ENCODE peak calls at places on chromosome 14, in eight cellular contexts. P is fibroblast of lung, L is mucosa of descending colon, Y is SK-N-SH, O is tibial artery, C is spleen, I is PC-9, F is iPS DF 6.9. U is an unnamed sample. For H3K36me3, the result is how much of the 10 kb centered on the place peaks cover.

GRCh38 chr14:73418227-73418626 is 40.1 kb downstream of the NUMB start:
- DNase-seq in Y (no peak), P (no peak), C (no peak), I (no peak), L (no peak), O (no peak), F (no peak), U (no peak)

GRCh38 chr14:73879027-73879426 is 7.6 kb upstream of the ZNF410 start:
- DNase-seq in I (no peak), L (no peak), C (no peak), F (no peak), O (no peak), P (peak), Y (no peak), U (no peak)

GRCh38 chr14:37669242-37669641 is 73.8 kb downstream of the TTC6 start:
- DNase-seq in O (no peak), Y (no peak), P (no peak), F (no peak), L (no peak), C (no peak), I (no peak), U (no peak)

GRCh38 chr14:29805415-29806123 is 122.1 kb downstream of the PRKD1 start:
- DNase-seq in Y (no peak), P (peak), C (no peak), I (peak), F (no peak), L (no peak), O (peak), U (no peak)

GRCh38 chr14:91509083-91509877 is 830 bp downstream of the PPP4R3A start:
- DNase-seq in Y (peak), F (no peak), L (peak), C (peak), I (peak), O (no peak), P (no peak), U (peak)

GRCh38 chr14:32669416-32669815 is 269.3 kb upstream of the NPAS3 start:
- DNase-seq in L (no peak), O (no peak), P (no peak), Y (no peak), I (no peak), F (no peak), C (no peak), U (no peak)

GRCh38 chr14:73723799-73724621 is 9.8 kb upstream of the PNMA1 start:
- DNase-seq in O (peak), L (peak), I (peak), C (no peak), P (peak), Y (peak), F (no peak), U (no peak)

GRCh38 chr14:66642264-66642663 is 134.3 kb downstream of the GPHN start:
- DNase-seq in I (no peak), P (no peak), F (no peak), C (no peak), Y (no peak), O (no peak), L (no peak), U (no peak)

GRCh38 chr14:65359503-65359902 is 53.0 kb upstream of the FUT8 start:
- DNase-seq in L (no peak), P (peak), I (no peak), C (no peak), F (no peak), O (no peak), Y (no peak), U (no peak)

GRCh38 chr14:55123101-55123500 is 6.0 kb upstream of the LGALS3 start:
- DNase-seq in O (no peak), Y (peak), L (no peak), P (peak), C (no peak), I (peak), F (no peak), U (no peak)

GRCh38 chr14:68283378-68284123 is 464.0 kb downstream of the RAD51B start:
- DNase-seq in Y (no peak), C (peak), O (peak), P (no peak), I (no peak), L (peak), F (no peak), U (no peak)

GRCh38 chr14:51023964-51024363 is 70.9 kb downstream of the TRIM9 start:
- DNase-seq in O (no peak), I (no peak), L (no peak), P (no peak), C (no peak), Y (no peak), F (no peak), U (no peak)

GRCh38 chr14:60565211-60565610 is 56.3 kb downstream of the SIX6 start:
- DNase-seq in Y (no peak), O (no peak), C (no peak), F (no peak), I (no peak), P (peak), L (no peak), U (no peak)

GRCh38 chr14:36097356-36097755 is 79.2 kb downstream of the PTCSC3 start:
- DNase-seq in P (no peak), L (no peak), F (no peak), Y (no peak), I (no peak), C (no peak), O (no peak), U (no peak)

GRCh38 chr14:81314443-81315175 is 85.5 kb downstream of the STON2 start:
- DNase-seq in I (no peak), F (no peak), P (no peak), Y (no peak), L (no peak), O (no peak), C (no peak), U (no peak)

GRCh38 chr14:22472935-22473854 is 115.8 kb downstream of the DAD1 start:
- DNase-seq in P (peak), C (no peak), Y (peak), I (peak), L (no peak), O (peak), F (peak), U (peak)

GRCh38 chr14:93079865-93080403 is 35.8 kb downstream of the ITPK1 start:
- DNase-seq in I (no peak), C (no peak), L (no peak), P (no peak), Y (no peak), O (no peak), F (no peak), U (no peak)
- H3K36me3 ChIP-seq in I (under half), C (under half), L (under half), P (under half), Y (under half), O (under half), F (under half), U (under half)

GRCh38 chr14:58288106-58288792 is 10.1 kb upstream of the ARID4A start:
- DNase-seq in Y (no peak), L (no peak), O (no peak), C (no peak), P (no peak), I (no peak), F (no peak), U (no peak)
- H3K36me3 ChIP-seq in Y (half or more), L (under half), O (under half), C (half or more), P (under half), I (under half), F (under half), U (under half)

DNA sequence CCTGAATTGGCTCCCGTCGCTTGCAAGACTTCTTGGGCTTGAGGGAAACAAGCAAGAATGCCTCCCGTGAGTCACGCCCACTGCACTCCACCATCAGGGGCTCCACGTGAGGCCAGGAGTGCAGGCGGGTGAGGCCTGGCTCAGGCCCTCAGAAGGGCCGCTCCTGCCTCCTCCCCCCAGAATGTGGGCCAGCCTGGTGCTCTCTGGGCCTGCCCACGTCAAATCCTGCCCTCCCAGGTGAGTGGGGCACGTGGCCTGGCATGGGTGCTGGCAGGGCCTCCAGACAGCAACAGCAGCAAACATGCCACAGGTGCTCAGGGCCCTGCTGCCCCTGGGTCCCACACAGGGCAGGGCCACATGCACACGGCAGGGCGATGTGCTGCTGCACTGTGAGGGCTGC is 30.6 kb upstream of the BTBD6 start:
- DNase-seq in L (no peak), P (no peak), Y (no peak), C (no peak), O (no peak), I (no peak), F (no peak), U (no peak)
- H3K36me3 ChIP-seq in L (under half), P (under half), Y (under half), C (half or more), O (under half), I (under half), F (under half), U (under half)

GRCh38 chr14:105010891-105011291 is 10.0 kb downstream of the CDCA4 start:
- DNase-seq in P (no peak), I (no peak), F (no peak), C (peak), Y (no peak), L (no peak), O (no peak), U (no peak)

GRCh38 chr14:105012171-105012985 is 8.5 kb downstream of the CDCA4 start:
- DNase-seq in L (no peak), O (no peak), I (no peak), F (no peak), P (no peak), Y (peak), C (peak), U (no peak)

GRCh38 chr14:105013150-105013787 is 7.6 kb downstream of the CDCA4 start:
- DNase-seq in L (no peak), O (no peak), Y (peak), I (no peak), F (no peak), C (peak), P (no peak), U (no peak)

GRCh38 chr14:105010106-105010505 is 10.8 kb downstream of the CDCA4 start:
- DNase-seq in L (no peak), P (no peak), F (no peak), Y (no peak), C (peak), I (no peak), O (no peak), U (no peak)

DNA sequence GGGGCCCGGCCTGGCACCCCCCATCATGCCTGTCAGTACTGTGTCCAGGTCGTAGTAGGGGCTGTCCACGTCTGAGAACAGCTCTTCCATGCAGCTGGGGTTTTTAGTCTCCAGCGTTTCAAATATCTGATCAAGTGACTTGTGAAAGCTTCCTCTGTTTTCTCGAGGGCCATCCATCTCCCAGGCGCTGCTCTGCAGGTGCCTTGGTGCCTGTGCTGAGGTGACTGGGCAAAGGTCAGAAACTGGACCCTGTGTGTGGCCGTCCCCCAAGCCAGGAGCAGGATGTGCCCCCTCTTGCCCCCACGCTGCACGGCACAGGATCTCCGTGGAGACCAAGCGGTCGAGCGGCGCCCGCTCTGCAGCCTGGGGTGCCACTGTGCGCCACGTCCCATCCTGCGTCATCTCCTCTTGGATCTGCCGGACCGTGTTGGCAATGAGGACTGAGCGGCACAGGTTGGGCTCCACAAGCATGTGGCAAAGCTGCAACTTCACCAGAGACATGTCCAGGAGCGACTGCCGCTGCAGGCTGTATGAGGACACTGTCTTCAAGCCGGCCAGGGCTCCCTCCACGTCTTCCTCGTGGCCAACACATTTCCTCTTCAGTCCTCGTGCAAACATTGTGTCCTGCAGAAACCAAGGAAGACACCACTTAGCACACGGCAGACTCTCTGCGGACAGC is 9.4 kb downstream of the CDCA4 start:
- DNase-seq in O (no peak), I (no peak), Y (no peak), L (no peak), C (peak), P (no peak), F (no peak), U (no peak)
- H3K36me3 ChIP-seq in O (under half), I (under half), Y (under half), L (under half), C (half or more), P (under half), F (under half), U (under half)

GRCh38 chr14:101813833-101814232 is 52.3 kb downstream of the PPP2R5C start:
- DNase-seq in I (no peak), P (no peak), C (no peak), L (no peak), O (no peak), Y (no peak), F (no peak), U (no peak)
- H3K36me3 ChIP-seq in I (under half), P (under half), C (under half), L (under half), O (under half), Y (under half), F (under half), U (under half)